ENCODE peak calls at places on chromosomes 2 and 18, in nine cellular contexts. M, S, G, A, F, O, B, R and P are unnamed samples.

GRCh38 chr18:59232309-59233016 is 12.5 kb downstream of the GRP start:
- DNase-seq in M (no peak), G (no peak), O (no peak), S (no peak), R (no peak), F (no peak), A (no peak), B (no peak), P (no peak)

GRCh38 chr2:183037660-183038340 is 457 bp downstream of the NCKAP1 start:
- DNase-seq in F (no peak), S (no peak), A (no peak), B (peak; percentile 7), R (no peak), G (peak; percentile 28), O (peak; percentile 42), M (peak; percentile 29), P (peak; percentile 44)

GRCh38 chr2:239154971-239155805 is 245.6 kb downstream of the HDAC4 start:
- DNase-seq in B (no peak), O (no peak), A (no peak), M (no peak), S (no peak), G (no peak), R (no peak), F (no peak), P (peak; percentile 93)

GRCh38 chr18:58952871-58953270 is 88.2 kb downstream of the ZNF532 start:
- DNase-seq in R (no peak), G (peak; percentile 65), M (no peak), O (no peak), S (no peak), F (peak; percentile 15), A (no peak), B (no peak), P (no peak)

GRCh38 chr18:657311-657997 is at the start of gene TYMS:
- DNase-seq in A (no peak), F (peak; percentile 81), M (no peak), O (peak; percentile 64), R (no peak), S (peak; percentile 61), B (peak; percentile 82), G (peak; percentile 60), P (no peak)

GRCh38 chr2:190507135-190507534 is 27.4 kb downstream of the NEMP2 start:
- DNase-seq in G (no peak), F (no peak), M (no peak), S (no peak), A (no peak), R (no peak), B (no peak), O (no peak), P (no peak)

GRCh38 chr2:153101187-153101586 is 377.4 kb downstream of the RPRM start:
- DNase-seq in A (no peak), O (no peak), R (no peak), F (no peak), M (no peak), G (peak; percentile 18), S (no peak), B (no peak), P (no peak)

GRCh38 chr2:237720962-237721361 is 77.6 kb upstream of the RBM44 start:
- DNase-seq in O (no peak), B (no peak), G (peak; percentile 98), S (peak; percentile 62), F (no peak), R (no peak), M (no peak), A (no peak), P (no peak)

GRCh38 chr2:159043710-159044109 is 75.3 kb downstream of the TANC1 start:
- DNase-seq in B (no peak), R (no peak), S (no peak), O (no peak), G (no peak), A (no peak), M (no peak), F (no peak), P (no peak)

GRCh38 chr2:179218848-179219594 is 45.6 kb downstream of the SESTD1 start:
- DNase-seq in G (peak; percentile 78), F (peak; percentile 33), S (peak; percentile 93), B (peak; percentile 66), M (peak; percentile 67), O (peak; percentile 48), A (no peak), R (peak; percentile 71), P (peak; percentile 77)

GRCh38 chr2:43311276-43311675 is 84.9 kb upstream of the ZFP36L2 start:
- DNase-seq in B (no peak), F (no peak), O (peak; percentile 89), S (peak; percentile 90), A (no peak), R (peak; percentile 61), G (peak; percentile 85), M (no peak), P (no peak)

GRCh38 chr2:25119263-25119662 is 49.1 kb downstream of the POMC start:
- DNase-seq in S (no peak), F (no peak), O (no peak), B (no peak), G (no peak), M (no peak), A (no peak), R (no peak), P (no peak)

GRCh38 chr2:57497489-57498096 is 549.0 kb upstream of the VRK2 start:
- DNase-seq in R (no peak), O (no peak), G (peak; percentile 45), F (peak; percentile 16), B (peak; percentile 45), M (peak; percentile 31), S (peak; percentile 60), A (no peak), P (peak; percentile 49)

GRCh38 chr2:24050041-24050655 is 607 bp downstream of the FKBP1B start:
- DNase-seq in A (no peak), S (peak; percentile 31), R (no peak), G (peak; percentile 16), F (no peak), O (no peak), B (no peak), M (peak; percentile 37), P (peak; percentile 21)

GRCh38 chr18:6013101-6013790 is 117.9 kb upstream of the TMEM200C start:
- DNase-seq in R (no peak), S (peak; percentile 35), G (peak; percentile 78), M (no peak), F (no peak), B (no peak), A (no peak), O (no peak), P (no peak)

GRCh38 chr2:289362-290089 is 1.6 kb upstream of the ALKAL2 start:
- DNase-seq in M (no peak), O (no peak), R (no peak), F (no peak), G (peak; percentile 9), S (peak; percentile 9), A (no peak), B (no peak), P (no peak)

GRCh38 chr2:288002-288742 is at the start of gene ALKAL2:
- DNase-seq in A (no peak), M (no peak), B (no peak), G (peak; percentile 25), S (peak; percentile 29), F (no peak), O (no peak), R (no peak), P (no peak)

GRCh38 chr2:288743-289361 is 961 bp upstream of the ALKAL2 start:
- DNase-seq in M (no peak), S (no peak), B (no peak), G (no peak), A (no peak), F (no peak), O (no peak), R (no peak), P (no peak)

GRCh38 chr2:287471-287885 is 413 bp downstream of the ALKAL2 start:
- DNase-seq in F (no peak), R (no peak), S (peak; percentile 52), O (no peak), G (peak; percentile 62), M (no peak), A (no peak), B (no peak), P (no peak)

GRCh38 chr2:290090-290722 is 2.3 kb upstream of the ALKAL2 start:
- DNase-seq in M (peak; percentile 77), A (no peak), O (no peak), R (peak; percentile 38), B (no peak), G (peak; percentile 73), F (peak; percentile 74), S (peak; percentile 83), P (peak; percentile 87)
- TF ChIP-seq CTCF in M (peak; percentile 48), A (peak; percentile 72), O (no peak), R (peak; percentile 95), B (no peak), G (peak; percentile 77), F (peak; percentile 85), S (peak; percentile 91), P (peak; percentile 77)

GRCh38 chr2:118994172-118994700 is 52.2 kb downstream of the MARCO start:
- DNase-seq in R (no peak), B (no peak), F (no peak), S (no peak), G (no peak), M (no peak), O (no peak), A (no peak), P (no peak)
- H3K4me3 ChIP-seq in R (no peak overlapping the region), B (no peak overlapping the region), F (no peak overlapping the region), S (no peak overlapping the region), G (no peak overlapping the region), M (no peak overlapping the region), O (no peak overlapping the region), A (no peak overlapping the region), P (no peak overlapping the region)

GRCh38 chr2:213995400-213996105 is 415.3 kb upstream of the VWC2L start:
- DNase-seq in R (peak; percentile 52), F (peak; percentile 42), B (no peak), S (peak; percentile 71), M (no peak), G (peak; percentile 95), O (peak; percentile 99), A (no peak), P (no peak)
- H3K27ac ChIP-seq in R (no peak overlapping the region), F (peak overlapping the region; percentile 76), B (no peak overlapping the region), S (no peak overlapping the region), M (no peak overlapping the region), G (peak overlapping the region; percentile 8), O (peak overlapping the region; percentile 56), A (no peak overlapping the region), P (no peak overlapping the region)

DNA sequence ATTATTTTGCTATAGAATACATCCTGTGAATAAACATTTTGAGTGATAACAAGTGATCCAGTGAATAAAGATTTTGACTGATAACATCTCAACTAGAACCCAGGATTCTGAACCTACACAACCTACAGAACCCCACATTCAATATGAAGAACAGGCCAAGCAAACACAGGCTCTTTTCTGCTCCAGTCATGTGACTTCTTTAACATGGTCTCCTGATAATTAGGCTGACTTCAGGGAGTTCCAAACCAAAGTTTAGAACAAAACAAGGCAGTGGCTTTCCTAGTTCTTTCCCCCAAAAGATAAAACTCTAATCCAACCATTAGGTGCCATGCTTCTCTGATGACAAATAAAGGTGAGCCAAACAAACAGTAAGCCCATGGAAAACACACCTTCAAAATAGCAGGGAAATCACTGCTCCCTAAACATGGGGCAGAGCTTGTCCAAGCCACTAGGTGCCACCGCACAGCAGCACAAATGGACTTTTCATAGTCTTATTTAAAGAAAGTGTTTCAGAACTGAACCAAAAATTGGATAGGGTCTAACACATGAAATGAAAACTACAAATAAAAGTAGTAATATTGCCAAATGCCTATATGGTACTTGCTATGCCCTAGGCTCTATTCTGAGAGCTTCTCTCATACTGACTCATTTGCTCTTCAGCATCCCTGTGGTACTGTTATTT is 95.3 kb downstream of the EVA1A start:
- DNase-seq in G (peak; percentile 43), B (no peak), M (no peak), S (peak; percentile 61), F (no peak), R (peak; percentile 15), A (no peak), O (no peak), P (no peak)
- TF ChIP-seq CTCF in G (peak; percentile 66), B (peak; percentile 43), M (no peak), S (peak; percentile 72), F (peak; percentile 30), R (peak; percentile 71), A (no peak), O (peak; percentile 69), P (no peak)